ENCODE peak calls at places on chromosomes 5 and 9, in nine cellular contexts. X is neural progenitor cell; Y is mucosa of descending colon; W is CD8-positive, alpha-beta T cell; Z is fibroblast of pulmonary artery; S is MM.1S; H is astrocyte of the cerebellum; E is sigmoid colon; I is adipocyte. K is an unnamed sample.

GRCh38 chr5:131640043-131640856 is 5.2 kb upstream of the RAPGEF6 start:
- DNase-seq in X (peak; percentile 42), Y (no peak), W (peak; percentile 57), Z (peak; percentile 42), S (no peak), H (no peak), E (no peak), I (peak; percentile 9), K (no peak)

GRCh38 chr5:175697846-175698245 is 40.0 kb downstream of the HRH2 start:
- DNase-seq in X (no peak), Y (no peak), W (no peak), Z (no peak), S (no peak), H (no peak), E (peak; percentile 20), I (no peak), K (no peak)

GRCh38 chr5:132050136-132050535 is 10.3 kb upstream of the IL3 start:
- DNase-seq in X (no peak), Y (no peak), W (no peak), Z (no peak), S (no peak), H (no peak), E (peak; percentile 63), I (no peak), K (no peak)

GRCh38 chr9:110886832-110887231 is 151.4 kb downstream of the LPAR1 start:
- DNase-seq in X (no peak), Y (no peak), W (no peak), Z (peak; percentile 64), S (no peak), H (no peak), E (no peak), I (peak; percentile 82), K (no peak)

GRCh38 chr9:14097215-14097614 is 216.7 kb downstream of the NFIB start:
- DNase-seq in X (no peak), Y (no peak), W (no peak), Z (peak; percentile 90), S (no peak), H (peak; percentile 24), E (no peak), I (peak; percentile 46), K (no peak)

GRCh38 chr9:13939129-13939528 is 374.8 kb downstream of the NFIB start:
- DNase-seq in X (no peak), Y (no peak), W (no peak), Z (peak; percentile 96), S (peak; percentile 7), H (peak; percentile 63), E (no peak), I (peak; percentile 85), K (no peak)

GRCh38 chr9:89603629-89604462 is 966 bp upstream of the GADD45G start:
- DNase-seq in X (peak; percentile 92), Y (peak; percentile 87), W (peak; percentile 34), Z (peak; percentile 33), S (peak; percentile 68), H (no peak), E (peak; percentile 88), I (peak; percentile 35), K (peak; percentile 39)

GRCh38 chr5:151873701-151874100 is 51.0 kb downstream of the GLRA1 start:
- DNase-seq in X (no peak), Y (no peak), W (no peak), Z (no peak), S (no peak), H (no peak), E (no peak), I (no peak), K (no peak)

GRCh38 chr9:128992995-128993394 is 35.1 kb downstream of the SH3GLB2 start:
- DNase-seq in X (peak; percentile 22), Y (no peak), W (no peak), Z (peak; percentile 24), S (no peak), H (no peak), E (no peak), I (no peak), K (no peak)

GRCh38 chr5:123610209-123610608 is 98.2 kb downstream of the CSNK1G3 start:
- DNase-seq in X (no peak), Y (no peak), W (no peak), Z (no peak), S (no peak), H (no peak), E (no peak), I (peak; percentile 9), K (no peak)

GRCh38 chr9:123996731-123997421 is 14.7 kb upstream of the LHX2 start:
- DNase-seq in X (peak; percentile 42), Y (no peak), W (no peak), Z (peak; percentile 38), S (peak; percentile 75), H (no peak), E (no peak), I (no peak), K (peak; percentile 64)

GRCh38 chr5:141094481-141095262 is at the start of gene PCDHB2:
- DNase-seq in X (peak; percentile 94), Y (no peak), W (no peak), Z (peak; percentile 17), S (peak; percentile 70), H (no peak), E (no peak), I (peak; percentile 44), K (no peak)

GRCh38 chr9:34072868-34073590 is 24.3 kb upstream of the UBAP2 start:
- DNase-seq in X (no peak), Y (peak; percentile 33), W (no peak), Z (peak; percentile 79), S (no peak), H (peak; percentile 81), E (peak; percentile 69), I (peak; percentile 84), K (no peak)

DNA sequence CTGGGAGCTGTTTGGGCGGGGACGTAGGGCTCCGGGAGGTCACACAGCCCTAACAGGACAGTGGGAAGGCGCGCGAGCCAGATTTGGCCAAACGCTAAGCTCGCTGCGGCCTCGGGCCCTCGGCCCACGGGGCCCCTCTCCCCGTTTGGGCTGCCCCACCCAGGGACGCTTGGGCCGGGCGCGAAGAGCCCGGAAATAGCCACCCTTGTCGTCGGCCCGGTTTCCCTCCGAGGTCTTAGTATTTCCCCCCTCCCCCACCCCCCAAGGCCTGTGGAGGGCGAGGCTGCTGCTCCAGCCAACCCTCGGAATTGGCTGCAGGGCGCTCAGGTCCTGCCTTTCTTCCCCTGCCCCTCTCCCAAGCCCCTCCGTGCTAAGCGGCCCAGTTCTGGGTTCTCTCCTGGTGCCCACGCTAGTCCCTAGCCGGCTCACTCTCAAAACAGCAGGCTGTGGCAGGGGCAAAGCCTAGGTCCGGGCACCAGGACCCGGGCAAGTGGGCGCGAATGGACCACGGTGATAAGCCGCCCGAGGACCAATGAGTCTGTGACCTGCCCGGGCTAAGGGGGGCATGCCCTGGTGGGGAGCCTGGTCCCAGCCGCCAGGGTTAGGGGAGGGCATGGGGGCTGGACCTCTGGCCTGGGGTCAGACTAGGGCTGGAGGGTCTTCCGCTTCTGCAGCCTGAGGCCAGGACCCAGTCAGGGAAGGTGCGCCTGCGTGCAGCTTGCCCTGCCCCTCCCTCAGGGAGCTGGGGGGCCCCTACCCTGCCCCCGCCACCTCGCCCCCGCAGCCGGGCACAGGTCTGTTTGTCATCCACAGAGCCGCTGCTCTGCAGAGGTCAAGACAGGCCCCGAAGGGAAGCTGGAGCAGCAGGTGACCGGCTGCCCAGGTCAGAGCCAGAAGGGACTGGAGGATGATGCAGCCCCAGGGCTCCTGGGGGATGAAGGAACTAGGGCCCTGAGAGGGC is 5.0 kb upstream of the IRX4 start:
- DNase-seq in X (peak; percentile 40), Y (no peak), W (no peak), Z (no peak), S (no peak), H (no peak), E (no peak), I (no peak), K (no peak)
- H3K4me3 ChIP-seq in X (peak overlapping the region; percentile 50), Y (no peak overlapping the region), W (no peak overlapping the region), Z (no peak overlapping the region), S (no peak overlapping the region), H (no peak overlapping the region), E (no peak overlapping the region), I (no peak overlapping the region), K (no peak overlapping the region)

GRCh38 chr9:122264360-122265264 is at the start of the genes MRRF and RBM18:
- DNase-seq in X (peak; percentile 97), Y (peak; percentile 95), W (peak; percentile 89), Z (peak; percentile 92), S (peak; percentile 94), H (peak; percentile 71), E (peak; percentile 95), I (peak; percentile 96), K (peak; percentile 96)
- H3K4me3 ChIP-seq in X (peak within 1 kb of the TSS; percentile 89), Y (peak within 1 kb of the TSS; percentile 69), W (peak within 1 kb of the TSS; percentile 79), Z (peak within 1 kb of the TSS; percentile 83), S (peak within 1 kb of the TSS; percentile 92), H (peak within 1 kb of the TSS; percentile 91), E (peak within 1 kb of the TSS; percentile 84), I (peak within 1 kb of the TSS; percentile 88), K (peak within 1 kb of the TSS; percentile 81)

GRCh38 chr5:38258037-38258318 is 381 bp upstream of the EGFLAM start:
- DNase-seq in X (no peak), Y (no peak), W (no peak), Z (no peak), S (no peak), H (no peak), E (no peak), I (no peak), K (no peak)
- H3K4me3 ChIP-seq in X (peak overlapping the region; percentile 59), Y (no peak overlapping the region), W (no peak overlapping the region), Z (peak overlapping the region; percentile 39), S (no peak overlapping the region), H (peak overlapping the region; percentile 47), E (peak overlapping the region; percentile 49), I (peak overlapping the region; percentile 69), K (no peak overlapping the region)

GRCh38 chr9:133635098-133635497 is 1.1 kb upstream of the DBH start:
- DNase-seq in X (no peak), Y (no peak), W (no peak), Z (no peak), S (no peak), H (no peak), E (no peak), I (no peak), K (no peak)

GRCh38 chr9:133633681-133633990 is 2.5 kb upstream of the DBH start:
- DNase-seq in X (no peak), Y (no peak), W (no peak), Z (no peak), S (no peak), H (no peak), E (no peak), I (no peak), K (no peak)

GRCh38 chr9:133635506-133635902 is 659 bp upstream of the DBH start:
- DNase-seq in X (no peak), Y (no peak), W (no peak), Z (no peak), S (no peak), H (no peak), E (no peak), I (no peak), K (no peak)

GRCh38 chr9:133632806-133633680 is 3.1 kb upstream of the DBH start:
- DNase-seq in X (no peak), Y (no peak), W (no peak), Z (no peak), S (no peak), H (no peak), E (no peak), I (no peak), K (no peak)

DNA sequence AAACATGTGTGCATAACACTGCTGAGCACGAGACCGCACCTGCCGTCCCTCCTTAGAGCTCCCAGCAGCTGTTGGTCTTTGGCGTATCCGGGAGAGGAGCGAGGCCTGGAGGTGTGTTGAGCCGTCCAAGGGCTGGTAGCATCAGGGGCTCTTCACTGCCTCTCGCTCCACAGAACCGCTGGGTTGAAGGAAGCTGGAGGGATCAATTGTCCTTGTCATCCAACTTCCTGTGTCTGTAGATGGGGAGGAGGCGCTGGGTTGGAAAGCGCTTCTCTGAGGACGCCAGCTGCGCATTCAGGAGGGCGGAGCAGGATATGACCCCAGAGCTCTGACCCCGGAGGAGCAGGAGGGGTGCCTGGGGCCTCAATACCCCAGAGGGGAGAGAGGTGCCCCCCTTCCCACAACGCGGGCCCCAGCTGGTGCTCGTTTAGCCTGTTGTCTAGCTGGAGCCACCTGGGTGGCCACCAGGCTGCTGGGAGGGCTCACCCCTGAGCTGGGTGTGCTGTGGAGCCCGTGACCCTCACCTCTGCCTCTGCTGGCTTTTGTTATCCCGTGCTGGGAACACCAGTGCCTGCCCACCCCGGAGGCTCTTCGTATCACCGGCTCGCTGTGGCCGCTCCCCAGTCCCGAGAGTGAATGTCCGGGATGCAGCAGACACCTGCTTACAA is 2.0 kb upstream of the DBH start:
- DNase-seq in X (peak; percentile 59), Y (no peak), W (no peak), Z (no peak), S (no peak), H (no peak), E (no peak), I (no peak), K (no peak)
- H3K4me3 ChIP-seq in X (no peak overlapping the region), Y (no peak overlapping the region), W (no peak overlapping the region), Z (no peak overlapping the region), S (no peak overlapping the region), H (no peak overlapping the region), E (no peak overlapping the region), I (no peak overlapping the region), K (no peak overlapping the region)